ENCODE peak calls at places on chromosome 12, in nine cellular contexts. One of them, this sample, is unnamed.

GRCh38 chr12:106333010-106333409 is 24.5 kb upstream of the POLR3B start:
- DNase-seq in CD8-positive, alpha-beta memory T cell: no peak
- DNase-seq in AG10803: no peak
- DNase-seq in dorsolateral prefrontal cortex: no peak
- DNase-seq in heart left ventricle: no peak
- DNase-seq in keratinocyte: no peak
- DNase-seq in K562: no peak
- DNase-seq in Peyer's patch: no peak
- DNase-seq in psoas muscle: no peak
- DNase-seq in this sample: no peak

GRCh38 chr12:90183201-90183600 is 474.6 kb upstream of the ATP2B1 start:
- DNase-seq in AG10803: no peak
- DNase-seq in Peyer's patch: no peak
- DNase-seq in heart left ventricle: no peak
- DNase-seq in K562: no peak
- DNase-seq in psoas muscle: no peak
- DNase-seq in keratinocyte: no peak
- DNase-seq in CD8-positive, alpha-beta memory T cell: no peak
- DNase-seq in dorsolateral prefrontal cortex: no peak
- DNase-seq in this sample: no peak

GRCh38 chr12:131443019-131444000 is 267.6 kb upstream of the SFSWAP start:
- DNase-seq in K562: no peak
- DNase-seq in CD8-positive, alpha-beta memory T cell: no peak
- DNase-seq in Peyer's patch: peak; percentile 6
- DNase-seq in keratinocyte: no peak
- DNase-seq in AG10803: no peak
- DNase-seq in heart left ventricle: no peak
- DNase-seq in psoas muscle: peak; percentile 31
- DNase-seq in dorsolateral prefrontal cortex: no peak
- DNase-seq in this sample: no peak

GRCh38 chr12:58202933-58203713 is 261.8 kb downstream of the ATP23 start:
- DNase-seq in CD8-positive, alpha-beta memory T cell: no peak
- DNase-seq in AG10803: no peak
- DNase-seq in keratinocyte: no peak
- DNase-seq in Peyer's patch: no peak
- DNase-seq in heart left ventricle: peak; percentile 32
- DNase-seq in psoas muscle: no peak
- DNase-seq in K562: no peak
- DNase-seq in dorsolateral prefrontal cortex: no peak
- DNase-seq in this sample: no peak

GRCh38 chr12:47715877-47716548 is 9.3 kb downstream of the ENDOU start:
- DNase-seq in Peyer's patch: no peak
- DNase-seq in keratinocyte: no peak
- DNase-seq in K562: no peak
- DNase-seq in AG10803: no peak
- DNase-seq in psoas muscle: peak; percentile 58
- DNase-seq in CD8-positive, alpha-beta memory T cell: no peak
- DNase-seq in heart left ventricle: no peak
- DNase-seq in dorsolateral prefrontal cortex: no peak
- DNase-seq in this sample: no peak

GRCh38 chr12:81644503-81644902 is 114.6 kb downstream of the PPFIA2 start:
- DNase-seq in CD8-positive, alpha-beta memory T cell: peak; percentile 30
- DNase-seq in dorsolateral prefrontal cortex: no peak
- DNase-seq in psoas muscle: no peak
- DNase-seq in Peyer's patch: no peak
- DNase-seq in AG10803: peak; percentile 48
- DNase-seq in keratinocyte: no peak
- DNase-seq in K562: no peak
- DNase-seq in heart left ventricle: no peak
- DNase-seq in this sample: peak; percentile 19

GRCh38 chr12:108832730-108833354 is 24.5 kb downstream of the SSH1 start:
- DNase-seq in dorsolateral prefrontal cortex: no peak
- DNase-seq in AG10803: peak; percentile 97
- DNase-seq in psoas muscle: no peak
- DNase-seq in CD8-positive, alpha-beta memory T cell: no peak
- DNase-seq in Peyer's patch: no peak
- DNase-seq in heart left ventricle: no peak
- DNase-seq in keratinocyte: no peak
- DNase-seq in K562: no peak
- DNase-seq in this sample: no peak

GRCh38 chr12:29616664-29617409 is 119.4 kb upstream of the OVCH1 start:
- DNase-seq in CD8-positive, alpha-beta memory T cell: no peak
- DNase-seq in heart left ventricle: no peak
- DNase-seq in psoas muscle: no peak
- DNase-seq in Peyer's patch: no peak
- DNase-seq in AG10803: no peak
- DNase-seq in K562: no peak
- DNase-seq in keratinocyte: peak; percentile 38
- DNase-seq in dorsolateral prefrontal cortex: peak; percentile 38
- DNase-seq in this sample: no peak

GRCh38 chr12:1531654-1532366 is 62.6 kb downstream of the FBXL14 start:
- DNase-seq in AG10803: no peak
- DNase-seq in Peyer's patch: no peak
- DNase-seq in CD8-positive, alpha-beta memory T cell: no peak
- DNase-seq in dorsolateral prefrontal cortex: no peak
- DNase-seq in psoas muscle: no peak
- DNase-seq in K562: no peak
- DNase-seq in keratinocyte: no peak
- DNase-seq in heart left ventricle: no peak
- DNase-seq in this sample: no peak

GRCh38 chr12:24741216-24741615 is 207.7 kb downstream of the BCAT1 start:
- DNase-seq in keratinocyte: no peak
- DNase-seq in psoas muscle: no peak
- DNase-seq in K562: no peak
- DNase-seq in Peyer's patch: no peak
- DNase-seq in dorsolateral prefrontal cortex: no peak
- DNase-seq in AG10803: no peak
- DNase-seq in CD8-positive, alpha-beta memory T cell: no peak
- DNase-seq in heart left ventricle: no peak
- DNase-seq in this sample: no peak

GRCh38 chr12:111597731-111598636 is 1.1 kb downstream of the ATXN2 start:
- DNase-seq in keratinocyte: no peak
- DNase-seq in Peyer's patch: peak; percentile 31
- DNase-seq in K562: peak; percentile 76
- DNase-seq in heart left ventricle: peak; percentile 68
- DNase-seq in AG10803: no peak
- DNase-seq in psoas muscle: peak; percentile 69
- DNase-seq in dorsolateral prefrontal cortex: peak; percentile 39
- DNase-seq in CD8-positive, alpha-beta memory T cell: peak; percentile 7
- DNase-seq in this sample: no peak

GRCh38 chr12:32896438-32897275 is at the start of gene PKP2:
- DNase-seq in K562: peak; percentile 97
- DNase-seq in psoas muscle: peak; percentile 67
- DNase-seq in AG10803: no peak
- DNase-seq in Peyer's patch: no peak
- DNase-seq in CD8-positive, alpha-beta memory T cell: no peak
- DNase-seq in dorsolateral prefrontal cortex: no peak
- DNase-seq in keratinocyte: no peak
- DNase-seq in heart left ventricle: peak; percentile 69
- DNase-seq in this sample: no peak

GRCh38 chr12:124744659-124745467 is 118.8 kb downstream of the SCARB1 start:
- DNase-seq in K562: peak; percentile 98
- DNase-seq in psoas muscle: peak; percentile 67
- DNase-seq in keratinocyte: no peak
- DNase-seq in dorsolateral prefrontal cortex: no peak
- DNase-seq in Peyer's patch: no peak
- DNase-seq in heart left ventricle: no peak
- DNase-seq in CD8-positive, alpha-beta memory T cell: no peak
- DNase-seq in AG10803: no peak
- DNase-seq in this sample: no peak

GRCh38 chr12:76144253-76144564 is 59.7 kb upstream of the NAP1L1 start:
- DNase-seq in K562: no peak
- DNase-seq in keratinocyte: no peak
- DNase-seq in dorsolateral prefrontal cortex: no peak
- DNase-seq in heart left ventricle: no peak
- DNase-seq in AG10803: peak; percentile 10
- DNase-seq in CD8-positive, alpha-beta memory T cell: peak; percentile 46
- DNase-seq in psoas muscle: no peak
- DNase-seq in Peyer's patch: peak; percentile 41
- DNase-seq in this sample: no peak

GRCh38 chr12:6975297-6976032 is 4.8 kb downstream of the EMG1 start:
- DNase-seq in AG10803: no peak
- DNase-seq in keratinocyte: no peak
- DNase-seq in heart left ventricle: no peak
- DNase-seq in Peyer's patch: no peak
- DNase-seq in psoas muscle: no peak
- DNase-seq in K562: no peak
- DNase-seq in CD8-positive, alpha-beta memory T cell: no peak
- DNase-seq in dorsolateral prefrontal cortex: no peak
- DNase-seq in this sample: no peak

GRCh38 chr12:89015419-89015818 is 336.9 kb downstream of the DUSP6 start:
- DNase-seq in AG10803: no peak
- DNase-seq in dorsolateral prefrontal cortex: no peak
- DNase-seq in Peyer's patch: no peak
- DNase-seq in psoas muscle: no peak
- DNase-seq in CD8-positive, alpha-beta memory T cell: no peak
- DNase-seq in K562: no peak
- DNase-seq in heart left ventricle: no peak
- DNase-seq in keratinocyte: no peak
- DNase-seq in this sample: no peak

GRCh38 chr12:87157791-87158190 is 871.4 kb downstream of the C12orf50 start:
- DNase-seq in heart left ventricle: no peak
- DNase-seq in AG10803: peak; percentile 90
- DNase-seq in keratinocyte: no peak
- DNase-seq in K562: no peak
- DNase-seq in psoas muscle: no peak
- DNase-seq in Peyer's patch: no peak
- DNase-seq in dorsolateral prefrontal cortex: no peak
- DNase-seq in CD8-positive, alpha-beta memory T cell: no peak
- DNase-seq in this sample: peak; percentile 32

GRCh38 chr12:67366530-67367196 is 97.5 kb downstream of the CAND1 start:
- DNase-seq in K562: no peak
- DNase-seq in Peyer's patch: no peak
- DNase-seq in AG10803: peak; percentile 99
- DNase-seq in keratinocyte: no peak
- DNase-seq in dorsolateral prefrontal cortex: no peak
- DNase-seq in CD8-positive, alpha-beta memory T cell: no peak
- DNase-seq in psoas muscle: no peak
- DNase-seq in heart left ventricle: peak; percentile 53
- DNase-seq in this sample: peak; percentile 64

DNA sequence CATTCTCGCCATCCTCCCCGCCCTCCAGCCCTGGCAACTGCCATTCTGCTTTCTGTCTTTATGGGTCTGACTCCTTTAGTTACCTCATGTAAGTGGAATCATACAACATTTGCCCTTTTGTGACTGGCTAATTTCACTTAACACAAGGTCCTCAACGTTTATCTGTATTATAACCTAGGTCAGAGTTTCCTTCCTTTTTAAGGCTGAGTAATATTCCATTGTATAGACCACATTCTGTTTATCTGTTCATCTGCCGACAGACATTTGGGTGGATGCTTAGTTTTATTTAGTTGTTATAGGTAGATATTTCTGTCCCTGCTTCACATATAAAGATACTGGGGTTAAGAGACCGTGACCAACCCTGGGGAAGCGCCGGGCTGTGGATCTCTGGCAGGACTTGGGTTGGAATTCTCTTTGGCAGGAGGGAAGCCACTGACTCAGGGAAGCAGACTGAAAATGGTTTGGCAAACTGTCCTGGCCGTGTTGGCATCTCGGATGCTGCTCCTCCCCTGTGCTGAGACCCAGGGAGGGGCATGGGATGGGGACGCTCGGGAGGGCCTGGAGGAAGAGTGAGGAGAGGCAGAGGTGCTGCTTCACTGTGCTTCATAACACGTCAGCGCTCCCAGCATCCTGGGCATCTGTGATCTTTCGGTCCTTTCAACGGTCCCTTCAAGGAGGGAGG is 38.9 kb downstream of the TEAD4 start:
- DNase-seq in psoas muscle: peak; percentile 79
- DNase-seq in K562: no peak
- DNase-seq in Peyer's patch: no peak
- DNase-seq in AG10803: peak; percentile 41
- DNase-seq in heart left ventricle: no peak
- DNase-seq in dorsolateral prefrontal cortex: no peak
- DNase-seq in CD8-positive, alpha-beta memory T cell: no peak
- DNase-seq in keratinocyte: no peak
- DNase-seq in this sample: no peak
- H3K4me3 ChIP-seq in psoas muscle: no peak overlapping the region
- H3K4me3 ChIP-seq in K562: no peak overlapping the region
- H3K4me3 ChIP-seq in Peyer's patch: no peak overlapping the region
- H3K4me3 ChIP-seq in AG10803: no peak overlapping the region
- H3K4me3 ChIP-seq in heart left ventricle: no peak overlapping the region
- H3K4me3 ChIP-seq in dorsolateral prefrontal cortex: no peak overlapping the region
- H3K4me3 ChIP-seq in CD8-positive, alpha-beta memory T cell: no peak overlapping the region
- H3K4me3 ChIP-seq in keratinocyte: no peak overlapping the region
- H3K4me3 ChIP-seq in this sample: no peak overlapping the region

GRCh38 chr12:69476276-69477017 is 6.3 kb downstream of the FRS2 start:
- DNase-seq in keratinocyte: no peak
- DNase-seq in dorsolateral prefrontal cortex: no peak
- DNase-seq in AG10803: peak; percentile 34
- DNase-seq in Peyer's patch: no peak
- DNase-seq in heart left ventricle: no peak
- DNase-seq in CD8-positive, alpha-beta memory T cell: no peak
- DNase-seq in psoas muscle: no peak
- DNase-seq in K562: no peak
- DNase-seq in this sample: no peak
- H3K4me3 ChIP-seq in keratinocyte: no peak overlapping the region
- H3K4me3 ChIP-seq in dorsolateral prefrontal cortex: peak overlapping the region; percentile 42
- H3K4me3 ChIP-seq in AG10803: peak overlapping the region; percentile 0
- H3K4me3 ChIP-seq in Peyer's patch: no peak overlapping the region
- H3K4me3 ChIP-seq in heart left ventricle: no peak overlapping the region
- H3K4me3 ChIP-seq in CD8-positive, alpha-beta memory T cell: no peak overlapping the region
- H3K4me3 ChIP-seq in psoas muscle: peak overlapping the region; percentile 45
- H3K4me3 ChIP-seq in K562: no peak overlapping the region
- H3K4me3 ChIP-seq in this sample: no peak overlapping the region

GRCh38 chr12:107374136-107374535 is 280.8 kb upstream of the CRY1 start:
- DNase-seq in dorsolateral prefrontal cortex: no peak
- DNase-seq in K562: no peak
- DNase-seq in CD8-positive, alpha-beta memory T cell: peak; percentile 29
- DNase-seq in AG10803: no peak
- DNase-seq in psoas muscle: no peak
- DNase-seq in Peyer's patch: no peak
- DNase-seq in keratinocyte: no peak
- DNase-seq in heart left ventricle: no peak
- DNase-seq in this sample: no peak
- H3K4me3 ChIP-seq in dorsolateral prefrontal cortex: no peak overlapping the region
- H3K4me3 ChIP-seq in K562: no peak overlapping the region
- H3K4me3 ChIP-seq in CD8-positive, alpha-beta memory T cell: no peak overlapping the region
- H3K4me3 ChIP-seq in AG10803: no peak overlapping the region
- H3K4me3 ChIP-seq in psoas muscle: no peak overlapping the region
- H3K4me3 ChIP-seq in Peyer's patch: no peak overlapping the region
- H3K4me3 ChIP-seq in keratinocyte: no peak overlapping the region
- H3K4me3 ChIP-seq in heart left ventricle: no peak overlapping the region
- H3K4me3 ChIP-seq in this sample: no peak overlapping the region

DNA sequence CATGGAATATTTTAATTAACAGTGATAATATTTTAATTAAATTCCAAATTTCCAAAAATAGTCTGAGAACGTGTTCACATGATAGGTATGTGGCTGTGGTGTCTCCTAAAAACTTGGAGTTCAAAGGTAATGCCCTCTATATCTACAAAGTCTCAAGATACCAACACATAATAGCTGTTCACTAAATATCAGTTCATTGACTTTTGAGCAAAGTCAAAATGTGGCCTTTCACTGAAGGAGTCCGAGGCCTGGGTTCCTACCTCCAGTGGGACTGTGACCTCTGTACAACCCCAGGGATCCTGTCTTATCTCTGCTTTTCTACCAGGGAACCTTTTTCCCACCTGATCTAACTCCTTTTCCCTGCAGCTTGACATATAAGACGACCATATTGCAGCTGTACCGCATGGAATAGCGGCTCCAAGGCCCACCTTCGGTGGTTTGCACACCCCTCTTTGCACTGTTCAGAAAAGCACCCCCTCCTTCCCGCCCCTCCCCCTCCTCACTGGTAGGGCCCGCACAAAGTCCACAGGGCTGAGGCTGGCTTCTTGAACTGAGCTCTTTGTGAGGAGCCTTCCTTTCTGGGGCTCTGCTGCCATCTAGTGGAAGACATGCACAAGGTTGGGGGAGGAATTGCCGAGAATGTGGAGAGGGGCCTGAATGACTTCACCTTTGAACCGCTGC is 3.1 kb downstream of the CCND2 start:
- DNase-seq in dorsolateral prefrontal cortex: peak; percentile 78
- DNase-seq in keratinocyte: peak; percentile 72
- DNase-seq in AG10803: peak; percentile 77
- DNase-seq in psoas muscle: peak; percentile 86
- DNase-seq in K562: peak; percentile 50
- DNase-seq in CD8-positive, alpha-beta memory T cell: peak; percentile 79
- DNase-seq in heart left ventricle: peak; percentile 91
- DNase-seq in Peyer's patch: peak; percentile 85
- DNase-seq in this sample: no peak
- H3K4me3 ChIP-seq in dorsolateral prefrontal cortex: peak overlapping the region; percentile 77
- H3K4me3 ChIP-seq in keratinocyte: peak overlapping the region; percentile 94
- H3K4me3 ChIP-seq in AG10803: no peak overlapping the region
- H3K4me3 ChIP-seq in psoas muscle: peak overlapping the region; percentile 69
- H3K4me3 ChIP-seq in K562: no peak overlapping the region
- H3K4me3 ChIP-seq in CD8-positive, alpha-beta memory T cell: peak overlapping the region; percentile 2
- H3K4me3 ChIP-seq in heart left ventricle: peak overlapping the region; percentile 92
- H3K4me3 ChIP-seq in Peyer's patch: no peak overlapping the region
- H3K4me3 ChIP-seq in this sample: no peak overlapping the region